ENCODE peak calls at places on chromosomes 3 and 15, in four cellular contexts. T is naive thymus-derived CD8-positive, alpha-beta T cell; J is NCI-H1105; Q is posterior vena cava. A is an unnamed sample.
A peak's percentile ranks its signal among the peaks of the same experiment; 100 is the strongest.

GRCh38 chr15:70238917-70239316 is 141.2 kb upstream of the TLE3 start:
- DNase-seq in J (no peak), T (no peak), Q (peak; percentile 9), A (no peak)

GRCh38 chr3:61740494-61740893 is 179.1 kb downstream of the PTPRG start:
- DNase-seq in T (no peak), Q (no peak), J (no peak), A (no peak)

GRCh38 chr3:42847731-42848130 is 27.9 kb downstream of the CYP8B1 start:
- DNase-seq in T (no peak), J (no peak), Q (peak; percentile 79), A (no peak)

GRCh38 chr15:47384316-47384715 is 333.0 kb upstream of the SEMA6D start:
- DNase-seq in J (no peak), T (no peak), Q (no peak), A (no peak)

GRCh38 chr3:137105277-137105977 is 147.6 kb downstream of the IL20RB start:
- DNase-seq in J (peak; percentile 82), T (peak; percentile 14), Q (no peak), A (peak; percentile 60)

GRCh38 chr3:30538787-30539186 is 67.6 kb upstream of the TGFBR2 start:
- DNase-seq in T (no peak), Q (no peak), J (no peak), A (peak; percentile 72)

GRCh38 chr15:80480909-80481308 is 76.7 kb downstream of the ARNT2 start:
- DNase-seq in Q (peak; percentile 92), T (no peak), J (no peak), A (peak; percentile 99)

GRCh38 chr3:39457361-39457760 is 10.1 kb upstream of the MOBP start:
- DNase-seq in J (no peak), Q (no peak), T (no peak), A (no peak)

GRCh38 chr15:63093486-63094205 is 28.0 kb upstream of the LACTB start:
- DNase-seq in Q (peak; percentile 90), J (peak; percentile 77), T (peak; percentile 52), A (peak; percentile 62)

A was measured in LHCN-M2.